ENCODE peak calls at places on chromosomes 3 and 15, in four cellular contexts. One of them, this sample, is unnamed.

GRCh38 chr15:48433226-48433886 is 102.1 kb downstream of the DUT start:
- DNase-seq in AG04450: no peak
- DNase-seq in Panc1: no peak
- DNase-seq in GM23338: no peak
- DNase-seq in this sample: no peak

GRCh38 chr3:24123596-24123995 is 178.5 kb downstream of the NR1D2 start:
- DNase-seq in GM23338: no peak
- DNase-seq in AG04450: no peak
- DNase-seq in Panc1: no peak
- DNase-seq in this sample: no peak

GRCh38 chr15:75647370-75648155 is at the start of gene SNX33:
- DNase-seq in GM23338: peak
- DNase-seq in AG04450: no peak
- DNase-seq in Panc1: no peak
- DNase-seq in this sample: peak

GRCh38 chr3:193788189-193788946 is 195.4 kb downstream of the OPA1 start:
- DNase-seq in GM23338: peak
- DNase-seq in Panc1: no peak
- DNase-seq in AG04450: no peak
- DNase-seq in this sample: peak

GRCh38 chr3:141660598-141660947 is 77.5 kb upstream of the RNF7 start:
- DNase-seq in Panc1: no peak
- DNase-seq in GM23338: no peak
- DNase-seq in AG04450: no peak
- DNase-seq in this sample: no peak

GRCh38 chr3:13879102-13879945 is 547 bp downstream of the WNT7A start:
- DNase-seq in AG04450: no peak
- DNase-seq in GM23338: peak
- DNase-seq in Panc1: no peak
- DNase-seq in this sample: no peak

GRCh38 chr15:64687167-64688085 is 88.0 kb downstream of the RBPMS2 start:
- DNase-seq in AG04450: no peak
- DNase-seq in GM23338: no peak
- DNase-seq in Panc1: no peak
- DNase-seq in this sample: no peak

GRCh38 chr15:35141743-35142356 is 56.8 kb upstream of the NANOGP8 start:
- DNase-seq in AG04450: peak
- DNase-seq in Panc1: no peak
- DNase-seq in GM23338: no peak
- DNase-seq in this sample: no peak

GRCh38 chr15:66908503-66909095 is 156.8 kb upstream of the SMAD3 start:
- DNase-seq in AG04450: no peak
- DNase-seq in Panc1: no peak
- DNase-seq in GM23338: no peak
- DNase-seq in this sample: no peak

GRCh38 chr3:138317687-138318086 is 12.0 kb downstream of the NME9 start:
- DNase-seq in AG04450: no peak
- DNase-seq in Panc1: no peak
- DNase-seq in GM23338: no peak
- DNase-seq in this sample: no peak

GRCh38 chr15:94456246-94456645 is 224.9 kb downstream of the MCTP2 start:
- DNase-seq in GM23338: no peak
- DNase-seq in AG04450: no peak
- DNase-seq in Panc1: no peak
- DNase-seq in this sample: no peak

GRCh38 chr3:43120937-43121336 is 15.1 kb upstream of the POMGNT2 start:
- DNase-seq in GM23338: no peak
- DNase-seq in AG04450: no peak
- DNase-seq in Panc1: no peak
- DNase-seq in this sample: no peak

GRCh38 chr3:98809561-98809960 is 46.4 kb downstream of the ST3GAL6 start:
- DNase-seq in GM23338: no peak
- DNase-seq in Panc1: no peak
- DNase-seq in AG04450: no peak
- DNase-seq in this sample: no peak

GRCh38 chr3:127652246-127652995 is 20.3 kb upstream of the ABTB1 start:
- DNase-seq in Panc1: peak
- DNase-seq in AG04450: no peak
- DNase-seq in GM23338: peak
- DNase-seq in this sample: no peak

GRCh38 chr3:41693799-41694198 is 268.1 kb downstream of the ULK4 start:
- DNase-seq in GM23338: no peak
- DNase-seq in Panc1: no peak
- DNase-seq in AG04450: no peak
- DNase-seq in this sample: no peak

GRCh38 chr3:160412477-160412876 is 13.0 kb downstream of the SMC4 start:
- DNase-seq in Panc1: no peak
- DNase-seq in AG04450: no peak
- DNase-seq in GM23338: no peak
- DNase-seq in this sample: no peak

GRCh38 chr15:63380151-63380827 is 1.4 kb downstream of the CA12 start:
- DNase-seq in GM23338: no peak
- DNase-seq in AG04450: no peak
- DNase-seq in Panc1: no peak
- DNase-seq in this sample: no peak

GRCh38 chr15:63381301-63382192 is at the start of gene CA12:
- DNase-seq in AG04450: no peak
- DNase-seq in Panc1: no peak
- DNase-seq in GM23338: peak
- DNase-seq in this sample: no peak

GRCh38 chr15:63378946-63379345 is 2.7 kb downstream of the CA12 start:
- DNase-seq in AG04450: no peak
- DNase-seq in GM23338: no peak
- DNase-seq in Panc1: no peak
- DNase-seq in this sample: no peak

GRCh38 chr15:63379492-63380150 is 2.0 kb downstream of the CA12 start:
- DNase-seq in GM23338: no peak
- DNase-seq in AG04450: no peak
- DNase-seq in Panc1: no peak
- DNase-seq in this sample: no peak

DNA sequence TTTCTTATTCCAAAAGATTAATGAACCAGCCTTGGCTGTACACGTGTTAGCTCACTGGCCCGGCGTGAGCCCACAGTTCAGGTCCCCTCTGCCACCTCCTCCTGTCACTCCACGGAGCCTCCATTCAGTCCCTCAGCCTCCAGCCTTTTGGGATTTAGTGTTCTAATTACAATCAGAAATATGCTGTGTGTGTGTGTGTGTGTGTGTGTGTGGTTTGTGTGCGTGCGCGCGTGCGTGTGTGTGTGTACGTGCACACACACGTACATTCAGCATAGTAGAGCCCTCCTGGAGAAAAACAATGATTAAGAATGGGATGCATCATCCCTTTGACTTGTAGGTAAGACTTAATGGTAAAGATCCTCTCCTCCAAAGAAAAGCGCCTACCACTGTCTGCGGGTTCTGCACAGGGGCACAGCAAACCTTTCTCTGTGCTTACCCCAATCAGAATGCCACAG is 791 bp downstream of the CA12 start:
- DNase-seq in AG04450: no peak
- DNase-seq in Panc1: no peak
- DNase-seq in GM23338: no peak
- DNase-seq in this sample: no peak
- H3K4me3 ChIP-seq in AG04450: peak
- H3K4me3 ChIP-seq in Panc1: peak
- H3K4me3 ChIP-seq in GM23338: peak
- H3K4me3 ChIP-seq in this sample: peak

GRCh38 chr3:132256984-132257383 is 60.2 kb upstream of the ACP3 start:
- DNase-seq in AG04450: peak
- DNase-seq in GM23338: peak
- DNase-seq in Panc1: no peak
- DNase-seq in this sample: no peak
- TF ChIP-seq CTCF in AG04450: peak
- TF ChIP-seq CTCF in GM23338: peak
- TF ChIP-seq CTCF in Panc1: peak
- TF ChIP-seq CTCF in this sample: peak

GRCh38 chr15:88705769-88706165 is 67.0 kb downstream of the ISG20 start:
- DNase-seq in GM23338: no peak
- DNase-seq in AG04450: no peak
- DNase-seq in Panc1: no peak
- DNase-seq in this sample: no peak
- H3K4me3 ChIP-seq in GM23338: peak
- H3K4me3 ChIP-seq in AG04450: peak
- H3K4me3 ChIP-seq in Panc1: peak
- H3K4me3 ChIP-seq in this sample: peak

GRCh38 chr3:186258968-186259367 is 103.1 kb downstream of the DGKG start:
- DNase-seq in GM23338: peak
- DNase-seq in Panc1: no peak
- DNase-seq in AG04450: no peak
- DNase-seq in this sample: no peak

GRCh38 chr3:186264608-186265400 is 97.2 kb downstream of the DGKG start:
- DNase-seq in GM23338: no peak
- DNase-seq in Panc1: no peak
- DNase-seq in AG04450: no peak
- DNase-seq in this sample: no peak

GRCh38 chr3:186259612-186260383 is 102.2 kb downstream of the DGKG start:
- DNase-seq in GM23338: peak
- DNase-seq in AG04450: no peak
- DNase-seq in Panc1: no peak
- DNase-seq in this sample: peak

GRCh38 chr3:186260726-186261125 is 101.3 kb downstream of the DGKG start:
- DNase-seq in Panc1: no peak
- DNase-seq in GM23338: no peak
- DNase-seq in AG04450: no peak
- DNase-seq in this sample: no peak

DNA sequence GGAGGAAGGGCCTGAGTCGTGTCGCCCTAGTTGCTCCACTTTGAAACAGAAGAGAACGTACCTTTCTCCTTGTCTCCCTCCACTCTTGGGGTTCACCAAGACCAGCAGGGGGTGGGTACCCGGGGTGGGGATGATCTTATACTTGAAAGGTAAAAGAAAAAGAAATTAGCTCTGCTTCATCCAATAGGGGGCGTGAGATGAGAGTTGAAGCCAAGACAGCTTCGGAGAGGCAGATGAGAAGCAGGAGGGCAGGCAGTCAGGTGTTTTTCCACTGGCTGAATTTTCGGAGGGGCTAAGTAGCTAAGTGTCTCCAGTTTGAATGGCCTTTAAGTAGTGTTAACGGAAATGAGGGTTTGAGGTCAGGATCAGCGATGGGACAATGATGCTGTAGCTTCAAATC is 100.4 kb downstream of the DGKG start:
- DNase-seq in Panc1: no peak
- DNase-seq in AG04450: no peak
- DNase-seq in GM23338: peak
- DNase-seq in this sample: no peak
- TF ChIP-seq CTCF in Panc1: peak
- TF ChIP-seq CTCF in AG04450: peak
- TF ChIP-seq CTCF in GM23338: peak
- TF ChIP-seq CTCF in this sample: no peak

This sample was measured in dorsolateral prefrontal cortex.